ENCODE peak calls at places on chromosomes 1 and 21, in five cellular contexts. One of them, this sample, is unnamed. For H3K27me3, the result is how much of the 10 kb centered on the place peaks cover.

GRCh38 chr1:204350857-204351573 is 8.7 kb downstream of the PLEKHA6 start:
- DNase-seq in cardiac muscle cell: peak
- DNase-seq in Peyer's patch: peak
- DNase-seq in CD8-positive, alpha-beta memory T cell: no peak
- DNase-seq in astrocyte: peak
- DNase-seq in this sample: no peak

GRCh38 chr1:98387701-98388100 is 273.8 kb upstream of the SNX7 start:
- DNase-seq in cardiac muscle cell: no peak
- DNase-seq in Peyer's patch: no peak
- DNase-seq in CD8-positive, alpha-beta memory T cell: no peak
- DNase-seq in astrocyte: peak
- DNase-seq in this sample: no peak

GRCh38 chr1:99950486-99950885 is 19.3 kb upstream of the SLC35A3 start:
- DNase-seq in Peyer's patch: no peak
- DNase-seq in cardiac muscle cell: no peak
- DNase-seq in astrocyte: no peak
- DNase-seq in CD8-positive, alpha-beta memory T cell: no peak
- DNase-seq in this sample: no peak

GRCh38 chr1:4631321-4631720 is 23.1 kb upstream of the AJAP1 start:
- DNase-seq in astrocyte: no peak
- DNase-seq in cardiac muscle cell: no peak
- DNase-seq in CD8-positive, alpha-beta memory T cell: no peak
- DNase-seq in Peyer's patch: no peak
- DNase-seq in this sample: no peak

GRCh38 chr1:162233066-162233465 is 143.6 kb downstream of the SPATA46 start:
- DNase-seq in cardiac muscle cell: no peak
- DNase-seq in CD8-positive, alpha-beta memory T cell: no peak
- DNase-seq in astrocyte: no peak
- DNase-seq in Peyer's patch: no peak
- DNase-seq in this sample: no peak

GRCh38 chr1:156648496-156648895 is 6.6 kb downstream of the BCAN start:
- DNase-seq in CD8-positive, alpha-beta memory T cell: no peak
- DNase-seq in astrocyte: no peak
- DNase-seq in cardiac muscle cell: no peak
- DNase-seq in Peyer's patch: no peak
- DNase-seq in this sample: no peak

GRCh38 chr1:29785137-29785527 is 548.8 kb downstream of the PTPRU start:
- DNase-seq in Peyer's patch: peak
- DNase-seq in cardiac muscle cell: no peak
- DNase-seq in astrocyte: no peak
- DNase-seq in CD8-positive, alpha-beta memory T cell: no peak
- DNase-seq in this sample: no peak

GRCh38 chr1:198880397-198880796 is 241.6 kb downstream of the PTPRC start:
- DNase-seq in Peyer's patch: no peak
- DNase-seq in CD8-positive, alpha-beta memory T cell: no peak
- DNase-seq in cardiac muscle cell: no peak
- DNase-seq in astrocyte: peak
- DNase-seq in this sample: no peak

GRCh38 chr1:97192872-97193572 is 471.4 kb downstream of the PTBP2 start:
- DNase-seq in Peyer's patch: peak
- DNase-seq in cardiac muscle cell: no peak
- DNase-seq in astrocyte: peak
- DNase-seq in CD8-positive, alpha-beta memory T cell: no peak
- DNase-seq in this sample: no peak

GRCh38 chr1:205229916-205230700 is 2.4 kb downstream of the TMCC2 start:
- DNase-seq in astrocyte: no peak
- DNase-seq in CD8-positive, alpha-beta memory T cell: no peak
- DNase-seq in Peyer's patch: no peak
- DNase-seq in cardiac muscle cell: no peak
- DNase-seq in this sample: no peak

GRCh38 chr1:92948071-92948470 is 13.2 kb downstream of the DIPK1A start:
- DNase-seq in Peyer's patch: no peak
- DNase-seq in astrocyte: no peak
- DNase-seq in cardiac muscle cell: no peak
- DNase-seq in CD8-positive, alpha-beta memory T cell: no peak
- DNase-seq in this sample: no peak

GRCh38 chr1:224433671-224434446 is 738 bp downstream of the WDR26 start:
- DNase-seq in Peyer's patch: peak
- DNase-seq in cardiac muscle cell: peak
- DNase-seq in astrocyte: no peak
- DNase-seq in CD8-positive, alpha-beta memory T cell: peak
- DNase-seq in this sample: peak

GRCh38 chr1:3367376-3367775 is 87.1 kb upstream of the ARHGEF16 start:
- DNase-seq in Peyer's patch: no peak
- DNase-seq in astrocyte: no peak
- DNase-seq in CD8-positive, alpha-beta memory T cell: no peak
- DNase-seq in cardiac muscle cell: no peak
- DNase-seq in this sample: no peak

GRCh38 chr1:3368059-3368458 is 86.4 kb upstream of the ARHGEF16 start:
- DNase-seq in cardiac muscle cell: no peak
- DNase-seq in CD8-positive, alpha-beta memory T cell: no peak
- DNase-seq in Peyer's patch: no peak
- DNase-seq in astrocyte: no peak
- DNase-seq in this sample: no peak

GRCh38 chr1:3364983-3365382 is 89.5 kb upstream of the ARHGEF16 start:
- DNase-seq in astrocyte: no peak
- DNase-seq in CD8-positive, alpha-beta memory T cell: no peak
- DNase-seq in cardiac muscle cell: no peak
- DNase-seq in Peyer's patch: no peak
- DNase-seq in this sample: no peak

GRCh38 chr1:3365519-3366158 is 88.8 kb upstream of the ARHGEF16 start:
- DNase-seq in Peyer's patch: no peak
- DNase-seq in astrocyte: no peak
- DNase-seq in CD8-positive, alpha-beta memory T cell: no peak
- DNase-seq in cardiac muscle cell: peak
- DNase-seq in this sample: no peak

DNA sequence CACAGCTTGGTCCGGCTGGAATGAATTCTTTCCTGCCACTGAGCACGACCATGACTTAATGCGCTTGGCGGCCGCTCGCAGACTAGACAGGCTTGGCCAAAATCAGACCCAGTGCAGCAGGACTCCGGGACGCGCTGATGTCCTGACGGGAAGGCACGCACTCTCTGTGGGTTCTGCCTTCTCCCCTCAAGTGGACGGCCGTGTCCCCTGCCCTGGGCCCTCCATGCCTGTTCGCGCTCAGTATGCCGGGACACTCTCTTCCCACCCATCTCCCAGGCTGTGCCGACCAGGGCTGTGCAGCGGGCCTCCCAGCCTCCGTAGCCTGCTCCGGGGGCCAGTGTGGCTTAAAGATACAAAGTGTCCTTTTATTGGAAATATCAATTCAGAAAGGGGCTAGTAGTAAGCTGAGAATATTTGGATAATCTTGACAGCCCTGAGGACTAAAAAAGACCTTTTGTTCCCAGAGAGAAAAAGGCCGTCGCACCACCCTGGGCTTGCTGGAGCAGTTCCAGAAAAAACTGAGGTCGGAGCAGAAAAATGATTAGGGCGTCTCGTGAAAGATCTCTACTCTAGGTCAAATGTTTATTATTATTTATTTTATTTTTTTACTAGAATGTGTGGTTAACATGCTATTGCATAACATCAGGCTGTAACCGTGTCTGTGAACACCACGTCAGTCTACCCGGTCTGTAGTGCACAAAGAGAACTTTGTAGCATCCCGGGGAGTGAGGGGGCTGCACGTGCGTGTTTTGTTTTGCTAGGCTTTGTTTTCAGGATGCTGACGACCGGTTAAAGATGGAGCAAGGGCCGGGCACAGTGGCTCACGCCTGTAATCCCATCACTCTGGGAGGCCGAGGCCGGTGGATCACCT is 88.0 kb upstream of the ARHGEF16 start:
- DNase-seq in Peyer's patch: no peak
- DNase-seq in CD8-positive, alpha-beta memory T cell: no peak
- DNase-seq in astrocyte: peak
- DNase-seq in cardiac muscle cell: no peak
- DNase-seq in this sample: no peak
- H3K27me3 ChIP-seq in Peyer's patch: under half
- H3K27me3 ChIP-seq in CD8-positive, alpha-beta memory T cell: under half
- H3K27me3 ChIP-seq in astrocyte: under half
- H3K27me3 ChIP-seq in cardiac muscle cell: under half
- H3K27me3 ChIP-seq in this sample: under half

DNA sequence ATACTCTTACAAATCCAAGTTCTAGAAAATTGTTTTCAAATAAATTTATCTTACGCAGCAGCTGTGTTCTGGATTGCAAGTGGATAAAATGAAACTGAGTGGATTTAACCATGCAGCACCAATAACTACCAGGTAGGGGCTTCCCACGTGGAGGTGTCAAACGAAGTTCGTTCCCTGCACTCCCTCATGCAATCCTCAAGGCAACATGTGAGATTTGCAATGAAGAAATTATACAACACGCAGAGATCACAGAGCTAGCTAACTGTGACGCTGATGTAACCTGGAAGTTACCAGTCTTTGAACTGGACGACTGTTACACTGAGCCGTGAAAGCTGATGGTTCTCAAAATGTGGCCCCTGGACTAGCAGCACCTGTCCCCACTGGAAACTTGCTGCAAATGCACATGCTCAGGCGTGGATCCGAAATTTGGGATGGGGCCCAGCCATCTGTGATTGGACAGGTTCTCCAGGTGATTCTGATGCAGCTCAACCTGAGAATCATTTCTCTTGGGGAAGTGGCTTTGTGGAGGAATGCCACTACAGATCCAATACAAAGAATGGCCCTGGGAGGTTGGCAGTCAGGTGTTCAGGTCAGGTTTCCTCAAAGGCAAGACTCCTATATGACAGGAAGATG is 36.3 kb downstream of the RSPH1 start:
- DNase-seq in Peyer's patch: peak
- DNase-seq in CD8-positive, alpha-beta memory T cell: no peak
- DNase-seq in astrocyte: no peak
- DNase-seq in cardiac muscle cell: no peak
- DNase-seq in this sample: no peak
- H3K27ac ChIP-seq in Peyer's patch: peak
- H3K27ac ChIP-seq in CD8-positive, alpha-beta memory T cell: no peak
- H3K27ac ChIP-seq in astrocyte: no peak
- H3K27ac ChIP-seq in cardiac muscle cell: no peak
- H3K27ac ChIP-seq in this sample: no peak

DNA sequence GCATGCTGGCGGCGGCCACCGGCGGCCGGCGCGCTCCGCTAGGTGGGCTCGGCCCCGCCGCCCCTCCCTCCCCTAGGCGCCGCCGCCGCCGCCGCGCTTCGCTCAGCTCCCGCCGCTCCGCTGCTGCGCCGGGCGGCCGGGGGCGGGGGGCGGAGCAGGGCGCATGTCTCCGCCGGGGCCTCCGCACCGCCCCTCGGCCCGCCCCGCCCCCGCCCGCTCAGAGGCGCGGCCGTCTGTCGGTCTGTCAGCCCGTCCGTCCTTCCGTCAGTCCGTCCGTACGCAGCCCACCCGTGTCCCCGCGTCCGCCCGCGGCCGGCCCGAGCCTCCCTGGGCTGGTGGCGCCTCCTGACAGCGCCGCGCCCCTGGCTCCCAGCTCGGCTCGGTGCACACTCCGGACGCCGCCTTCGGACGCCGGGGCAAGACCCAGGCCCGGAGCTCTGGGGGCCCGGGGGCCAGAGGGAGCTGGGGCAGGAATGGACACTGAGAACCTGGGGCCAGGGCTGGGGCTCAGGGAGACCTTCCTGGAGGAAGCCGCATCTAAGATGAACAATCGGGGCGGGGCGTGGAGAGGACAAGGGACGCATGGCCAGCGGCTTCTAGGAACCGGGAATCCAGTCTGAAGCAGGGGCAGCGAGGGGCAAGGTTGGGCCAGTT is at the start of gene GPR153:
- DNase-seq in CD8-positive, alpha-beta memory T cell: peak
- DNase-seq in astrocyte: no peak
- DNase-seq in Peyer's patch: peak
- DNase-seq in cardiac muscle cell: peak
- DNase-seq in this sample: peak
- H3K27me3 ChIP-seq in CD8-positive, alpha-beta memory T cell: under half
- H3K27me3 ChIP-seq in astrocyte: under half
- H3K27me3 ChIP-seq in Peyer's patch: under half
- H3K27me3 ChIP-seq in cardiac muscle cell: under half
- H3K27me3 ChIP-seq in this sample: under half

DNA sequence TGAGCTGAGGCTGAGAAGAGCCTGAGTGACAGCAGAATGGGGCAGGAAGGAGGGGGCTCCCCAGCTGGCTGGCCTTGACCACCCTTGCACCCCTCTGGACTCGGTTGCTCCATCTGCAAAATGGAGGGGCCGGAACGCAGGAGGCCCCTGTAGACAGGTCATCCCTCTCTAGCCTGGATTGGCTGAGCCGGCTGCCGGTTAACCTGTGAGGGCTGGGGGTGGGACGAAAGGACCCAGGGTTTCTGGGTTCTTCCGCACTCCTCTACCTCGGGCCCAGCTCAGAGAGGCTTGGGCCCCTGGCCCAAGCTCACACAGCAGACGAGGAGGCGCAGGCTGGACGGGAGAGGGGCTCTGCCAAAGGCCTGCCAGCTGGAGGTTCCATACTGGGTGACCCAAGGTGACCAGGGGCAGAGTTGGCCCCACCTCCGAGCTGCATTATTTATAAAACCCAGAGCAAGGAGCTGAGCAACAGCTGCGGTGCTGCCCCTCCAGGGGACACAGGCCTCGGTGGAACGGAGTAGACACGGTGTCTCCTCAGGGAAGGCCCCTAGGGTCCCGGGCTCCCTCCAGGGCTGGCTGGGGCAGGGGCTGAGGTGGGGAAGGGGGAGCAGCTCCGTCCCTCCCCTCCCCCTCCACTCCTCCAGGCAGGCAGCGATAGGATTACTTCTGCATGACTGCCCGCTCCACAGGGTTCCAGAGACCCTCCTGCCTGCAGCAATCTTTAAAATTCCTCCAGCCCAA is 11.2 kb downstream of the AHDC1 start:
- DNase-seq in Peyer's patch: no peak
- DNase-seq in astrocyte: no peak
- DNase-seq in CD8-positive, alpha-beta memory T cell: no peak
- DNase-seq in cardiac muscle cell: peak
- DNase-seq in this sample: no peak
- H3K27ac ChIP-seq in Peyer's patch: no peak
- H3K27ac ChIP-seq in astrocyte: no peak
- H3K27ac ChIP-seq in CD8-positive, alpha-beta memory T cell: no peak
- H3K27ac ChIP-seq in cardiac muscle cell: peak
- H3K27ac ChIP-seq in this sample: no peak

GRCh38 chr1:41918450-41919043 is at the start of gene HIVEP3:
- DNase-seq in Peyer's patch: no peak
- DNase-seq in astrocyte: peak
- DNase-seq in CD8-positive, alpha-beta memory T cell: no peak
- DNase-seq in cardiac muscle cell: peak
- DNase-seq in this sample: no peak

GRCh38 chr1:41917835-41918449 is 780 bp downstream of the HIVEP3 start:
- DNase-seq in CD8-positive, alpha-beta memory T cell: peak
- DNase-seq in Peyer's patch: peak
- DNase-seq in astrocyte: peak
- DNase-seq in cardiac muscle cell: peak
- DNase-seq in this sample: no peak

GRCh38 chr1:41914515-41914914 is 4.2 kb downstream of the HIVEP3 start:
- DNase-seq in cardiac muscle cell: no peak
- DNase-seq in CD8-positive, alpha-beta memory T cell: no peak
- DNase-seq in Peyer's patch: no peak
- DNase-seq in astrocyte: no peak
- DNase-seq in this sample: no peak

GRCh38 chr1:41917051-41917530 is 1.6 kb downstream of the HIVEP3 start:
- DNase-seq in cardiac muscle cell: no peak
- DNase-seq in astrocyte: no peak
- DNase-seq in Peyer's patch: no peak
- DNase-seq in CD8-positive, alpha-beta memory T cell: no peak
- DNase-seq in this sample: no peak

GRCh38 chr1:41915786-41916571 is 2.7 kb downstream of the HIVEP3 start:
- DNase-seq in cardiac muscle cell: no peak
- DNase-seq in astrocyte: no peak
- DNase-seq in CD8-positive, alpha-beta memory T cell: no peak
- DNase-seq in Peyer's patch: no peak
- DNase-seq in this sample: no peak
- H3K27me3 ChIP-seq in cardiac muscle cell: under half
- H3K27me3 ChIP-seq in astrocyte: under half
- H3K27me3 ChIP-seq in CD8-positive, alpha-beta memory T cell: under half
- H3K27me3 ChIP-seq in Peyer's patch: under half
- H3K27me3 ChIP-seq in this sample: under half

GRCh38 chr1:223319373-223319772 is 44.6 kb downstream of the SUSD4 start:
- DNase-seq in CD8-positive, alpha-beta memory T cell: no peak
- DNase-seq in Peyer's patch: no peak
- DNase-seq in astrocyte: no peak
- DNase-seq in cardiac muscle cell: no peak
- DNase-seq in this sample: no peak
- H3K27ac ChIP-seq in CD8-positive, alpha-beta memory T cell: no peak
- H3K27ac ChIP-seq in Peyer's patch: no peak
- H3K27ac ChIP-seq in astrocyte: no peak
- H3K27ac ChIP-seq in cardiac muscle cell: no peak
- H3K27ac ChIP-seq in this sample: no peak

This sample was measured in CD4-positive, alpha-beta T cell.